ENCODE peak calls at places on chromosomes 7 and 10, in five cellular contexts. K is mammary epithelial cell; F is OCI-LY7; B is hepatocyte; L is CD8-positive, alpha-beta memory T cell. V is an unnamed sample.

GRCh38 chr10:117675516-117675915 is 133.0 kb downstream of the EMX2 start:
- DNase-seq in F (no peak), B (no peak), L (no peak), K (no peak), V (no peak)

GRCh38 chr10:73480158-73480557 is 15.7 kb downstream of the PPP3CB start:
- DNase-seq in F (no peak), B (no peak), K (peak; percentile 54), L (no peak), V (peak; percentile 80)

GRCh38 chr10:4046722-4047354 is 261.8 kb upstream of the KLF6 start:
- DNase-seq in F (no peak), L (no peak), K (no peak), B (no peak), V (no peak)

GRCh38 chr7:101813414-101814019 is 3.9 kb upstream of the CUX1 start:
- DNase-seq in B (no peak), K (no peak), F (peak; percentile 43), L (no peak), V (no peak)

GRCh38 chr10:92790449-92790848 is 57.9 kb upstream of the EXOC6 start:
- DNase-seq in K (no peak), L (no peak), B (no peak), F (peak; percentile 23), V (no peak)

GRCh38 chr7:149741629-149742028 is 31.8 kb downstream of the ZNF467 start:
- DNase-seq in F (peak; percentile 10), L (no peak), B (no peak), K (peak; percentile 10), V (no peak)

GRCh38 chr7:4479367-4480039 is 202.6 kb upstream of the FOXK1 start:
- DNase-seq in F (peak; percentile 51), B (peak; percentile 76), K (peak; percentile 55), L (no peak), V (peak; percentile 76)

GRCh38 chr7:97422046-97422445 is 304.5 kb downstream of the SDHAF3 start:
- DNase-seq in F (no peak), L (no peak), K (no peak), B (no peak), V (no peak)

GRCh38 chr7:38839846-38840245 is 69.1 kb downstream of the VPS41 start:
- DNase-seq in K (no peak), F (no peak), L (no peak), B (no peak), V (no peak)

GRCh38 chr10:59176241-59177030 is at the start of gene PHYHIPL:
- DNase-seq in F (no peak), K (peak; percentile 5), L (no peak), B (peak; percentile 69), V (peak; percentile 4)
- H3K27ac ChIP-seq in F (no peak within 1 kb of the TSS), K (no peak within 1 kb of the TSS), L (no peak within 1 kb of the TSS), B (peak within 1 kb of the TSS; percentile 65), V (no peak within 1 kb of the TSS)

GRCh38 chr10:7333995-7334964 is 76.6 kb downstream of the SFMBT2 start:
- DNase-seq in F (no peak), K (no peak), B (no peak), L (no peak), V (no peak)
- H3K27ac ChIP-seq in F (no peak overlapping the region), K (no peak overlapping the region), B (no peak overlapping the region), L (no peak overlapping the region), V (no peak overlapping the region)

DNA sequence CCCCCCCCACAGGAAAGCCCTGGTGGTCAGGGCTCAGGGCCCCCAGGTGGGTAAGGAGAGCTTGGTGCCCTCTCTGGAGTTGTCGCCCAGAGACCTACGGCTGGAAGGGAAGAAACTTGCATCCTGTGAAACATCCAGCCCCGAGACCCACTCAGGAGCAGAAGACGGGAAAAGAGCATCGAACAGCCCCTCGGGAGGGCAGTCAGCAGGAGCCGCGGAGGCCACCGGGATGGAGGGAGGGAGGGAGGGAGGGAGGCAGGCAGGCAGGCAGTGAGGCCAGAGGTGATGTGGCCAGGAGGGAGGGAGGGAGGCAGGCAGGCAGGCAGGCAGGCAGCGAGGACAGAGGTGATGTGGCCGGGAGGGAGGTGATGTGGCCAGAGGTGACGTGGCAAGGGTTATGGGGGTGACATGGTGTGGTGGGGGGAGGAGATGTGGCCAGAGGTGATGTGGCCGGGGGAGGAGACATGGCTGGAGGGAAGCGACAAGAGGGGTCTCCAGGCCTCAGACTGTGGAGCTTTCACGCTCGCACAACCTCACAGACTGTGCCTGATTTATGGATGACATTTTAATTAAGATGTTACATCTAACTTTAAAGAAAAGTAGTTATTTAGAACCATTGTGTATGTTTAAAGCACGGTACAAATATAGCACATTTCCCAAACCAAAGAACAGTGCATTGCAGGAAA is 141.1 kb downstream of the DIP2C start:
- DNase-seq in L (no peak), F (no peak), K (no peak), B (no peak), V (no peak)
- H3K27ac ChIP-seq in L (no peak overlapping the region), F (no peak overlapping the region), K (no peak overlapping the region), B (peak overlapping the region; percentile 80), V (no peak overlapping the region)

DNA sequence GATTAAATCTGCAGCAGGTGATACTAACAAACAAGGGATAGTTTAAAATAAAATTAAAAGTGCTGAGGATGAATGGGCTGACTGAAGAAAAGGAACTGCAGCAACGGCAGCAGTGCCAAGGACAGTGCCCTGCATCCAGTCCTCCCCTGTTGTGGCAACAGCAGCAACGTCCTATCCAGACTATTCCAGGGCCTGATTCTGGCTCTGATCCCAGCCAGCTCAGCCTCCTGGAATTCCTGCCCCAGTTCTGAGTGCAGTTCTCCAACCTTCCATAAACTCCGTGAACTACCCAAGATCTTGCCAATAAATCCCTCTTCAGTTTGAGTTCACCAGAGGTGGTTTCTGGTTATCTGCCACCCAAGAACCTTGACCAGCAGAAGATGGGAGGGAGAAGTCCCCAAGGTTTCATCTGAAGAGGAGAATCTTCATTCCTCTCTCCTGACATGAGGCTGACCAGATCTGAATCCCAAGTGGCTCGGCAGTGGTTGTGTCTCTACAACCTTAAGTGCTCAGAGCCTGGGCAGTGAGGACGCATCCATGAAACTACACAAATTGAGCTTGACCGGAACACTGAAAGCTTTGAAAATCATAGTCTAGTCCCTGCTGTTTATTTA is 115.8 kb downstream of the SORBS1 start:
- DNase-seq in B (peak; percentile 37), F (no peak), K (peak; percentile 70), L (no peak), V (peak; percentile 89)
- H3K27ac ChIP-seq in B (peak overlapping the region; percentile 68), F (no peak overlapping the region), K (peak overlapping the region; percentile 66), L (no peak overlapping the region), V (no peak overlapping the region)

GRCh38 chr10:29714096-29714874 is 79.5 kb upstream of the SVIL start:
- DNase-seq in L (no peak), B (no peak), F (no peak), K (peak; percentile 88), V (peak; percentile 84)
- H3K27ac ChIP-seq in L (no peak overlapping the region), B (no peak overlapping the region), F (no peak overlapping the region), K (peak overlapping the region; percentile 43), V (peak overlapping the region; percentile 85)

GRCh38 chr10:102291221-102291905 is 46.0 kb downstream of the GBF1 start:
- DNase-seq in B (no peak), F (no peak), K (no peak), L (no peak), V (no peak)
- H3K27ac ChIP-seq in B (no peak overlapping the region), F (no peak overlapping the region), K (no peak overlapping the region), L (no peak overlapping the region), V (no peak overlapping the region)

DNA sequence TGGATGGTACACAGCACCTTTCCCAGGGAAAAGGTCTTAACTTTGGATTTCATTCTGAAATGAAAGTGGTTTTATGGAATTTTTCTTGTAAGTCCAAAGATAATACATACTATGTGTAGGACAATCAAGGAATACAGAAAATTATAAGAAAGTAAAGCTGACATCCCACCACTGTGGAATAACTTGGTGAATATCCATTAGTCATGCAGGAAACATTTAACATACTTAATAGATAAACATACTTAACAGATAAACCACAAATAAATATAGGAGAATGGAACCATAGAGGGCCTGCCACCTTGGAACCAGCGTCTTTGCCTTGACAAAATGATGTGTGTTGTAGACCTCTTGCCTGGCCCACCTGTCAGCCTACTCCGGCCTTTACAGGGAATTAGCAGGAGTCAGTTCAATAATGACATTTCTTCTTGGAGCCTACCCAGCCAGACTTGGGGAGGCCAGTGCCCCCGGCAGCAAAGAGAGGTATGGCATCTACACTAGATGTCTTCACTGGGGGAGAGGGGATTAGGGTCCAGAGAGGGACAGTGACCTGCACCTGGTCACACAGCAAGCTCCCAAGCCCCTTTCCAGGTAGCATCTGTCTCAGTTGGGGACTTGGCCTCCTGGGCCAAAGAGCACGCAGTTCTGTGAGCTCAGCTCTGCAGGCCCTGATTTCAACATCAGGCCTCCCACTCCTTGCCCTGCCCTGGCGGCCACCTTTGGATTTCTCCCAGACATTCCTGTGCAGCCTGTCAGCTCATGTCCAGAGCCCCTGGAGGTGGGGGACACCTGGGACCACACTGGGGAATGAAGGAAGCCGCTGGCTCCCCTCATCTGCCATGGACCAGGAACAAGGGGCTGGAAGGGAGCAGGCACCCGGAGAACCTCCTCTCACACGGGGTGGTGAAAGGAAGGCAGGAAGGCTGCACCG is 112.6 kb upstream of the PPIF start:
- DNase-seq in K (no peak), B (no peak), L (no peak), F (no peak), V (peak; percentile 50)
- H3K27ac ChIP-seq in K (peak overlapping the region; percentile 31), B (no peak overlapping the region), L (no peak overlapping the region), F (no peak overlapping the region), V (peak overlapping the region; percentile 87)

DNA sequence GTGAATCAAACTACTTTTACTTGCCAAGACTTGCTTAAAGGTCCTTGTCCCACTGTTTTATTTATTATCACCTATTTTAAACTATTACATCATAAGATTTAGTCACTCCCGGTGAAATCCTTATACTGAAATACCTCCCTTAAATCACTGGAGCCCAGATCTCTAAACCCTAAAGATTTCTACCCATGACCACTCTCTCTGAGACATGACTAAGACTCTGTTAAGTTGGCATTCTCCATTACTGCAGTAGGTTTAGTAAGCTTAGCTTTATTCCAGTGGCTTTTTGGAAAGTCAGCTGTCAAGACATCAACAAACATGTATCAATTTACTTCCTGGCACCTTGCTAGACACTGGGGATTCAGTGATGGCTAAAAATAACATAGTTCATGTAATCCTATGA is 874.2 kb downstream of the KCNMA1 start:
- DNase-seq in L (no peak), F (no peak), B (no peak), K (peak; percentile 34), V (no peak)
- H3K27ac ChIP-seq in L (no peak overlapping the region), F (no peak overlapping the region), B (no peak overlapping the region), K (no peak overlapping the region), V (no peak overlapping the region)

GRCh38 chr10:32963102-32963501 is 5.1 kb upstream of the ITGB1 start:
- DNase-seq in B (no peak), F (no peak), K (peak; percentile 60), L (no peak), V (no peak)
- H3K27ac ChIP-seq in B (no peak overlapping the region), F (peak overlapping the region; percentile 79), K (peak overlapping the region; percentile 90), L (no peak overlapping the region), V (no peak overlapping the region)